ENCODE peak calls at places on chromosomes 6 and 20, in four cellular contexts. Q is M059J; R is effector CD4-positive, alpha-beta T cell; P is stimulated activated CD8-positive, alpha-beta memory T cell treated with anti-CD3 and anti-CD28 coated beads, Interleukin-15, amount 100 ng/mL, for 48 hours. V is an unnamed sample.

GRCh38 chr6:70210462-70210861 is 92.4 kb downstream of the COL9A1 start:
- DNase-seq in Q (peak), P (no peak), R (no peak), V (peak)

GRCh38 chr6:80477591-80478370 is 371.3 kb downstream of the BCKDHB start:
- DNase-seq in R (no peak), Q (peak), P (no peak), V (no peak)

GRCh38 chr20:57212890-57213276 is 53.6 kb downstream of the BMP7 start:
- DNase-seq in P (no peak), R (no peak), Q (no peak), V (no peak)

GRCh38 chr6:158751842-158752424 is 67.2 kb downstream of the EZR start:
- DNase-seq in Q (no peak), R (no peak), P (no peak), V (no peak)

GRCh38 chr20:21390768-21391167 is 6.6 kb downstream of the NKX2-4 start:
- DNase-seq in P (no peak), R (no peak), Q (no peak), V (no peak)

GRCh38 chr6:27644528-27644927 is 171.6 kb upstream of the ZNF184 start:
- DNase-seq in P (no peak), Q (no peak), R (no peak), V (no peak)

GRCh38 chr20:61120595-61121515 is 131.2 kb upstream of the CDH4 start:
- DNase-seq in P (peak), Q (peak), R (peak), V (no peak)

GRCh38 chr20:62936996-62937352 is 973 bp upstream of the GID8 start:
- DNase-seq in Q (peak), R (no peak), P (no peak), V (no peak)

GRCh38 chr6:96837138-96837971 is at the start of gene GPR63:
- DNase-seq in P (peak), Q (peak), R (peak), V (peak)

GRCh38 chr6:36155662-36156061 is 25.3 kb downstream of the MAPK13 start:
- DNase-seq in R (no peak), P (no peak), Q (no peak), V (no peak)

GRCh38 chr6:119148102-119148824 is 69.8 kb upstream of the FAM184A start:
- DNase-seq in P (no peak), R (no peak), Q (peak), V (no peak)

GRCh38 chr6:134282816-134283215 is 35.1 kb downstream of the SGK1 start:
- DNase-seq in P (no peak), R (no peak), Q (peak), V (no peak)

GRCh38 chr20:17699931-17700351 is at the start of gene BANF2:
- DNase-seq in Q (no peak), R (no peak), P (no peak), V (no peak)

GRCh38 chr6:78598966-78599365 is 268.4 kb upstream of the IRAK1BP1 start:
- DNase-seq in P (no peak), Q (peak), R (no peak), V (no peak)

GRCh38 chr6:50655848-50656453 is 57.4 kb upstream of the TFAP2D start:
- DNase-seq in P (no peak), Q (peak), R (no peak), V (no peak)

GRCh38 chr20:63701329-63702035 is 5.0 kb downstream of the TNFRSF6B start:
- DNase-seq in Q (no peak), P (no peak), R (no peak), V (no peak)

GRCh38 chr6:156948807-156949206 is 171.6 kb downstream of the ARID1B start:
- DNase-seq in R (no peak), Q (peak), P (no peak), V (no peak)

GRCh38 chr20:10671221-10671849 is 2.5 kb downstream of the JAG1 start:
- DNase-seq in Q (peak), P (no peak), R (no peak), V (peak)

GRCh38 chr6:10412948-10413849 is 1.7 kb downstream of the TFAP2A start:
- DNase-seq in Q (peak), R (no peak), P (no peak), V (no peak)

GRCh38 chr6:157203312-157203744 is 120.0 kb downstream of the TMEM242 start:
- DNase-seq in Q (no peak), P (no peak), R (no peak), V (no peak)

GRCh38 chr6:15266423-15266996 is 20.6 kb downstream of the JARID2 start:
- DNase-seq in R (no peak), Q (peak), P (no peak), V (peak)

GRCh38 chr20:10863337-10864060 is 189.7 kb upstream of the JAG1 start:
- DNase-seq in R (no peak), Q (peak), P (no peak), V (no peak)

GRCh38 chr6:1892716-1893115 is 283.0 kb downstream of the FOXC1 start:
- DNase-seq in P (no peak), Q (no peak), R (no peak), V (no peak)